ENCODE peak calls at places on chromosomes 16 and 17, in five cellular contexts. V, H, W, O and U are unnamed samples.
A peak's percentile ranks its signal among the peaks of the same experiment; 100 is the strongest.

GRCh38 chr16:85220125-85220839 is 108.0 kb upstream of the CIBAR2 start:
- DNase-seq in W (no peak), V (no peak), H (no peak), O (no peak), U (no peak)

GRCh38 chr17:35730400-35731005 is 936 bp upstream of the RASL10B start:
- DNase-seq in V (no peak), H (no peak), W (no peak), O (peak; percentile 34), U (no peak)

GRCh38 chr17:58401287-58401686 is 16.0 kb downstream of the RNF43 start:
- DNase-seq in O (no peak), W (no peak), H (no peak), V (no peak), U (no peak)

GRCh38 chr16:30949655-30950515 is 1.0 kb downstream of the ORAI3 start:
- DNase-seq in O (peak; percentile 76), W (peak; percentile 79), V (no peak), H (peak; percentile 19), U (peak; percentile 90)

GRCh38 chr17:48036693-48037035 is 933 bp downstream of the COPZ2 start:
- DNase-seq in H (no peak), V (no peak), W (no peak), O (no peak), U (no peak)

GRCh38 chr16:2289282-2289681 is 21.4 kb upstream of the RNPS1 start:
- DNase-seq in V (no peak), O (no peak), H (no peak), W (no peak), U (no peak)

GRCh38 chr16:65178151-65178550 is 56.3 kb upstream of the CDH11 start:
- DNase-seq in W (no peak), H (no peak), O (no peak), V (no peak), U (no peak)

GRCh38 chr16:65268331-65268730 is 146.5 kb upstream of the CDH11 start:
- DNase-seq in H (no peak), W (no peak), O (no peak), V (no peak), U (no peak)

GRCh38 chr16:23333034-23333579 is 31.0 kb downstream of the SCNN1B start:
- DNase-seq in O (no peak), H (no peak), V (no peak), W (no peak), U (no peak)

GRCh38 chr17:46191332-46192210 is 1.7 kb downstream of the KANSL1 start:
- DNase-seq in V (no peak), H (peak; percentile 97), W (no peak), O (peak; percentile 91), U (peak; percentile 74)

GRCh38 chr16:79286646-79287423 is 313.7 kb downstream of the MAF start:
- DNase-seq in V (no peak), O (peak; percentile 42), H (no peak), W (no peak), U (peak; percentile 14)

GRCh38 chr17:36092228-36092627 is 2.3 kb upstream of the CCL3 start:
- DNase-seq in W (no peak), V (no peak), H (no peak), O (no peak), U (no peak)

GRCh38 chr17:75373290-75373689 is 32.2 kb downstream of the GRB2 start:
- DNase-seq in H (no peak), O (no peak), V (no peak), W (no peak), U (no peak)

GRCh38 chr17:57567278-57567677 is 177.8 kb downstream of the CCDC182 start:
- DNase-seq in H (no peak), V (no peak), O (no peak), W (no peak), U (no peak)

GRCh38 chr17:78528541-78528940 is 48.7 kb downstream of the DNAH17 start:
- DNase-seq in V (no peak), W (no peak), H (no peak), O (no peak), U (no peak)

GRCh38 chr17:46764709-46765401 is 53.6 kb downstream of the WNT3 start:
- DNase-seq in H (no peak), V (no peak), O (no peak), W (no peak), U (no peak)

DNA sequence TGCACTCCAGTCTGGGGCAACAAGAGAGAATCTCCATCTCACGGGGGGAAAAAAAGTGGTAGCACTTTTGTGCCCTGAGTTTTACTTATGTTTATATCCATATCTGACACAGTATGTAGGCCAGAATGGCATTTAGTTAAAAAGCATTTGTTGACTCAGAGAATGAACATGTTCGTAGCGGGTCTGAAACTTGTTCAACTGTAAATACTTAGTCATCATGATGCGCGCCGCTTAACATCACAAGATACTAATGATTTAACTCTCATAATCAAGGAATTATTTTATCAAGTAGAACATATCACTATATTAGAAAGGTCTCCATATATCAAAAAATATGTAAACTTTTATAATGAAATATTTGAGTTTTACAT is 55.3 kb upstream of the ITGA2B start:
- DNase-seq in V (no peak), O (no peak), H (no peak), W (no peak), U (no peak)
- TF ChIP-seq REST in V (no peak), O (no peak), H (no peak), W (no peak), U (no peak)

DNA sequence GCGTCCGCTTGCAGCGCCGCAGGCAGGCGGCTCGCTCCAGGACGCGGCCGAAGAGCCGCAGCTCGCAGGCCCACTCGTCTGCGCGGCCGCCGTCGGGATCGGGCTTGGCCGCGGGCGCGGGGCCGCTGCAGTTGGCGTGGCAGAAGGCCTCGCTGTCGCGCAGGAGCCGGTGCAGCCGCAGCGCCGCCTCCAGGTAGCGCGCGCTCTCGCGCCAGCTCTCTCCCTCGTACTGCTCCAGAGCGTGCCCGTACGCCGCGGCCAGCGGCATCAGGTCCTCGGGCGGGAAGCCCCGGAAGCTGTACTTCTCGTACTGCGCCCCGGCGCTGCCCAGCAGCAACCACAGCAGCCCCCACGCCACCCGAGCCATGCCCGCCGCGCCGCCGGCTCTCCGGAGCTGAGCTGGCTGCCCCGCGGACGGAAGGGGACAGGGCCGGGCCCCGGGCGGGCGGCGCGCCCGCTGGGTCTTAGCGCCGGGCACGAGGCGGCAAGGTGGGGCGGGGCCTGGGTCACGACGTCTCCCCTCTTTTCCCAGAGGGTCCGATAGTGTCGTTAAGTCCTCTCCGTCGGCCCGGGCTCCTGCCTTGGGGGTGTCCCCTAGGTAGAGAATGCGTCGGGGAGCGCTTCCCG is at the start of gene P3H4:
- DNase-seq in W (peak; percentile 44), V (peak; percentile 47), O (peak; percentile 84), H (peak; percentile 86), U (peak; percentile 59)
- TF ChIP-seq REST in W (no peak), V (no peak), O (peak; percentile 23), H (no peak), U (no peak)

GRCh38 chr16:54504372-54504771 is 217.8 kb upstream of the IRX3 start:
- DNase-seq in O (peak; percentile 11), W (no peak), H (no peak), V (no peak), U (no peak)
- TF ChIP-seq REST in O (no peak), W (no peak), H (no peak), V (no peak), U (no peak)

GRCh38 chr16:27582883-27583282 is 32.9 kb downstream of the KATNIP start:
- DNase-seq in O (no peak), W (no peak), H (no peak), V (no peak), U (no peak)
- TF ChIP-seq REST in O (no peak), W (no peak), H (no peak), V (no peak), U (no peak)

DNA sequence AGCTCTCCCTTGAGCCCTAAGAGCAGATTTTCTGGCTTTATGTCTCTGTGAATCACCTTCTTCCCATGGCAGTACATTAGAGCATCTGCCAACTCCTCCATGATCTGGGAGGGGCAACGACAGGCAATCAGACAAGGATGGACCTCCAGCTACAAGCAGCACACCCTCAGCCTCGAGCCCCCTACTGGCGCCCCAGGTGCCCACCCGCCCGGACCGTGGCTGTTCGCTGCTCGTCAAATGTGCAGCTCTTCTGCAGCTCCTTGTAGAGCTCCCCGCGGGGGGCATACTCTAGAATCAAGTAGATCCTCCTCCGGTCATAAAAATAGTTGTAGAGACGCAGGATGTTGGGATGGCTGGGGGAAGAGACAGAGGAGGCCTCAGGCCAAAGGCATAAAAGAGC is 3.8 kb downstream of the AURKB start:
- DNase-seq in H (no peak), V (no peak), W (no peak), O (no peak), U (no peak)
- TF ChIP-seq REST in H (no peak), V (no peak), W (no peak), O (no peak), U (no peak)

GRCh38 chr17:79969906-79970305 is 65.8 kb downstream of the TBC1D16 start:
- DNase-seq in W (no peak), V (no peak), O (no peak), H (no peak), U (no peak)

GRCh38 chr17:79968116-79968515 is 67.6 kb downstream of the TBC1D16 start:
- DNase-seq in V (no peak), O (no peak), W (no peak), H (no peak), U (no peak)

GRCh38 chr17:79974786-79975497 is 60.7 kb downstream of the TBC1D16 start:
- DNase-seq in H (no peak), V (no peak), W (no peak), O (peak; percentile 88), U (no peak)

GRCh38 chr17:79970576-79971068 is 65.0 kb downstream of the TBC1D16 start:
- DNase-seq in H (no peak), V (no peak), O (peak; percentile 93), W (peak; percentile 38), U (no peak)

GRCh38 chr17:79971651-79972050 is 64.0 kb downstream of the TBC1D16 start:
- DNase-seq in H (no peak), V (no peak), W (no peak), O (no peak), U (no peak)
- TF ChIP-seq REST in H (no peak), V (no peak), W (no peak), O (no peak), U (no peak)

DNA sequence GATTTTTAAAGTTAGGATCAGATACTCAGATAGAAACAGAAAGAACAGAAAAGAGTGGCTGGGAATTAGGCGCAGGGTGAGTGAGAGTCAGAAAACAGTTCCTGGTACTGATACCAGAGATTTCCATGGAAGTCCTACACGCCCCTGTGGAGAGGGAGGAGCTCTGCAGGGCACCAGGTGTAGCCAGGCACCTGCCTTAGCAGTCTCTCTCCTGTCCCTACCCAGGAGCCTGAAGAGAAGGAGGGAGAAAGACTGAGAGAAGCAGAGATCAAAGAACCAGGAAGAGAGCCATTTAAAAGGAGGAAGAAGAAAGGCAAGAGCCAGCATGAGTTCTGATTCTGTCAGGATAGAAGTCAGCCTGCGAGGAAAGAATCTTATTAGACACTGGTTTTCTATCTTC is 65.0 kb downstream of the CBLN1 start:
- DNase-seq in O (peak; percentile 59), V (no peak), H (no peak), W (no peak), U (no peak)
- TF ChIP-seq REST in O (no peak), V (no peak), H (no peak), W (no peak), U (no peak)